ENCODE peak calls at places on chromosomes 6 and 20, in five cellular contexts. C is brain microvascular endothelial cell, G is tibial artery, U is esophagus squamous epithelium, X is dorsolateral prefrontal cortex. R is an unnamed sample.

GRCh38 chr6:138226701-138227315 is 8.5 kb upstream of the PBOV1 start:
- DNase-seq in G (no peak), C (no peak), U (no peak), X (no peak), R (no peak)

GRCh38 chr6:13273931-13274706 is 54.2 kb downstream of the TBC1D7 start:
- DNase-seq in G (peak), X (no peak), U (no peak), C (no peak), R (peak)

GRCh38 chr6:158816329-158816728 is 2.8 kb downstream of the EZR start:
- DNase-seq in G (no peak), C (no peak), U (no peak), X (no peak), R (no peak)

GRCh38 chr6:53103993-53104675 is 38.9 kb downstream of the FBXO9 start:
- DNase-seq in C (no peak), X (no peak), U (no peak), G (no peak), R (no peak)

GRCh38 chr20:20791664-20792568 is 79.5 kb upstream of the RALGAPA2 start:
- DNase-seq in G (no peak), X (no peak), C (no peak), U (no peak), R (no peak)

GRCh38 chr6:90294989-90295853 is 1.4 kb downstream of the BACH2 start:
- DNase-seq in G (peak), U (no peak), X (peak), C (peak), R (peak)

GRCh38 chr20:33976959-33977358 is 16.8 kb upstream of the RALY start:
- DNase-seq in G (no peak), C (no peak), X (no peak), U (no peak), R (no peak)

GRCh38 chr6:29764422-29765196 is 41.4 kb downstream of the HLA-F start:
- DNase-seq in X (no peak), G (no peak), U (no peak), C (no peak), R (no peak)

GRCh38 chr20:2382833-2383232 is 2.1 kb downstream of the TGM6 start:
- DNase-seq in C (no peak), G (no peak), X (no peak), U (no peak), R (no peak)

GRCh38 chr20:36167826-36168634 is 13.5 kb downstream of the EPB41L1 start:
- DNase-seq in C (no peak), G (no peak), U (no peak), X (no peak), R (no peak)

GRCh38 chr6:28816909-28817807 is 106.6 kb downstream of the TRIM27 start:
- DNase-seq in U (no peak), X (no peak), G (no peak), C (peak), R (no peak)

GRCh38 chr6:38552136-38552535 is 87.6 kb downstream of the BTBD9 start:
- DNase-seq in X (no peak), C (no peak), G (no peak), U (no peak), R (no peak)

GRCh38 chr6:8481727-8482126 is 46.4 kb upstream of the SLC35B3 start:
- DNase-seq in G (no peak), U (no peak), X (no peak), C (no peak), R (no peak)

GRCh38 chr6:150638286-150638685 is 38.6 kb downstream of the PLEKHG1 start:
- DNase-seq in U (no peak), C (no peak), G (no peak), X (no peak), R (no peak)

GRCh38 chr6:41674231-41675000 is 36.1 kb downstream of the MDFI start:
- DNase-seq in C (no peak), G (no peak), X (no peak), U (no peak), R (no peak)

GRCh38 chr6:24927985-24928735 is 7.6 kb downstream of the RIPOR2 start:
- DNase-seq in X (no peak), U (no peak), G (no peak), C (peak), R (no peak)

GRCh38 chr20:19814241-19814640 is 56.2 kb downstream of the RIN2 start:
- DNase-seq in X (no peak), G (no peak), C (no peak), U (no peak), R (no peak)

GRCh38 chr6:12459945-12460800 is 170.0 kb downstream of the EDN1 start:
- DNase-seq in U (no peak), G (no peak), X (no peak), C (no peak), R (no peak)

GRCh38 chr6:48641544-48641943 is 530.5 kb upstream of the PTCHD4 start:
- DNase-seq in X (no peak), U (no peak), C (peak), G (no peak), R (no peak)

GRCh38 chr6:36129889-36130671 is at the start of gene MAPK13:
- DNase-seq in X (no peak), C (no peak), G (peak), U (no peak), R (peak)

GRCh38 chr20:32204485-32205115 is 2.9 kb downstream of the PLAGL2 start:
- DNase-seq in X (no peak), G (no peak), C (no peak), U (no peak), R (no peak)
- H3K27ac ChIP-seq in X (peak), G (no peak), C (no peak), U (peak), R (peak)

GRCh38 chr6:4398806-4399205 is 263.4 kb upstream of the ECI2 start:
- DNase-seq in U (no peak), C (no peak), X (no peak), G (no peak), R (no peak)

GRCh38 chr6:4397307-4397706 is 261.9 kb upstream of the ECI2 start:
- DNase-seq in G (no peak), U (no peak), C (no peak), X (peak), R (no peak)

GRCh38 chr6:4394786-4395185 is 259.4 kb upstream of the ECI2 start:
- DNase-seq in U (no peak), C (no peak), X (no peak), G (no peak), R (no peak)

GRCh38 chr6:4395386-4395785 is 260.0 kb upstream of the ECI2 start:
- DNase-seq in X (no peak), U (no peak), C (no peak), G (no peak), R (no peak)

GRCh38 chr6:4396032-4396431 is 260.7 kb upstream of the ECI2 start:
- DNase-seq in C (no peak), X (no peak), G (no peak), U (no peak), R (no peak)
- TF ChIP-seq CTCF in C (peak), X (peak), G (no peak), U (no peak), R (no peak)

GRCh38 chr6:21005816-21006553 is 471.7 kb downstream of the CDKAL1 start:
- DNase-seq in X (no peak), G (no peak), C (peak), U (no peak), R (no peak)
- H3K27ac ChIP-seq in X (no peak), G (no peak), C (peak), U (no peak), R (no peak)

GRCh38 chr6:68978411-68978810 is 343.3 kb downstream of the ADGRB3 start:
- DNase-seq in C (no peak), U (no peak), X (no peak), G (no peak), R (no peak)

GRCh38 chr6:68975064-68975463 is 340.0 kb downstream of the ADGRB3 start:
- DNase-seq in X (peak), G (no peak), U (no peak), C (peak), R (no peak)

DNA sequence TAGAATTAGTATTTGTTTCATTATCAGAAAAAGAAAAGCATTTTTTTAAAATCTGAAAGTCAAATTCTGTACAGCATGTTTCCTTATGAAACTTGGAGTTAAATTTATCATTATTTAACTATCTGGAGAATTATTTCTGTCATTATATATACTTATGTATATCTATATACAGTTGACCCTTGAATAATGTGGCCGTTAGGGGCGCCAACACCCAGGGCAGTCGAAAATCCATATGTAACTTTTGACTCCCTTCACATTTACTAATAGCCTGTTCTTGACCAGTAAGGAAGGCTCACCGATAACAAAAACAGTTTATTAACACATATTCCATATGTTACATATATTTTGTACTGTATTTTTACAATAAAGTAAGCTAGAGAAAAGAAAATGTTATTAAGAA is 341.2 kb downstream of the ADGRB3 start:
- DNase-seq in G (no peak), X (no peak), U (no peak), C (no peak), R (no peak)
- TF ChIP-seq CTCF in G (no peak), X (no peak), U (no peak), C (peak), R (no peak)

GRCh38 chr6:139742671-139743070 is 368.2 kb upstream of the CITED2 start:
- DNase-seq in U (no peak), X (no peak), C (no peak), G (no peak), R (no peak)

GRCh38 chr6:139747154-139747553 is 372.7 kb upstream of the CITED2 start:
- DNase-seq in G (no peak), U (no peak), C (no peak), X (no peak), R (no peak)

GRCh38 chr6:139743629-139744028 is 369.2 kb upstream of the CITED2 start:
- DNase-seq in U (no peak), X (no peak), C (peak), G (no peak), R (no peak)

GRCh38 chr6:139744891-139745290 is 370.4 kb upstream of the CITED2 start:
- DNase-seq in G (no peak), U (no peak), X (no peak), C (no peak), R (no peak)

GRCh38 chr6:139744038-139744437 is 369.6 kb upstream of the CITED2 start:
- DNase-seq in U (no peak), G (no peak), X (no peak), C (no peak), R (no peak)
- H3K27ac ChIP-seq in U (no peak), G (no peak), X (no peak), C (peak), R (no peak)

DNA sequence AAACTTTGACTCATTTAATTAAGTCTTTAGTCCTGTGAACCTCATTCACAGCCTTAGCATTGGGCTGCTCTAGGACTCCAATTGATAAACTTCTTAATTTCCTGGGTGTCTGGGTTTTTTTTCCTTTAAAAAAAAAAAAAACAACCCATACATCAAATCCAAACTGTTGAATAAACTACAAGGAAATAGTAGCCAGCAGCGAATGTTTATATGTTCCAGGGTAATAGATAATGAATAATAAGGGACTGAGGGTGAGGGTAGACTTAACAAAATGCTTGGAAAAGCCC is 563.5 kb upstream of the AGPAT4 start:
- DNase-seq in U (no peak), X (no peak), G (no peak), C (no peak), R (no peak)
- TF ChIP-seq CTCF in U (no peak), X (no peak), G (no peak), C (no peak), R (no peak)

DNA sequence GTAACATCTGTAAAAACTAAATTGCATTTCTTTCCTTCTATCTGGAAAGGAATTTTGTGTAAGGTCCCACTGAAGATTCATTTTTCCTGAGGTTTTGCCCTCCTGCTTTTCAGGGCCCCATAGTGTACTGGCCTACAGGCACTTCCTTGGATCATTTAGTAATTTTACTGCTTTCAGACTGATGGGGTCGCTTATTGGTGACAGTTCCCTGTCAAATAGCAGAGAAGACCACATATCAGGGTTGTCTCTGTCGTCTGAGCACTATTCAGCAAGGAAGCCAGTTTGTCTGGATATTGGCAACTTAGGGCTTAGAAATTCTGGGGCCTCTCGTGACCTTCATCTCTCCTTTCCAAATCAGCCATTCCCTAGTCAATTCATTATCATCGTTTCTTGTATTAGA is 3.5 kb downstream of the GRM1 start:
- DNase-seq in U (no peak), G (no peak), X (no peak), C (no peak), R (no peak)
- H3K27ac ChIP-seq in U (no peak), G (no peak), X (no peak), C (no peak), R (no peak)

GRCh38 chr20:23419657-23419994 is 1.7 kb downstream of the NAPB start:
- DNase-seq in G (no peak), C (no peak), X (no peak), U (no peak), R (no peak)

GRCh38 chr20:23425129-23425528 is 3.8 kb upstream of the NAPB start:
- DNase-seq in C (no peak), X (no peak), G (no peak), U (no peak), R (no peak)

GRCh38 chr20:23417861-23418260 is 3.4 kb downstream of the NAPB start:
- DNase-seq in C (no peak), U (no peak), G (no peak), X (no peak), R (no peak)

GRCh38 chr20:23419995-23420901 is 1.0 kb downstream of the NAPB start:
- DNase-seq in U (no peak), G (no peak), X (no peak), C (peak), R (peak)

DNA sequence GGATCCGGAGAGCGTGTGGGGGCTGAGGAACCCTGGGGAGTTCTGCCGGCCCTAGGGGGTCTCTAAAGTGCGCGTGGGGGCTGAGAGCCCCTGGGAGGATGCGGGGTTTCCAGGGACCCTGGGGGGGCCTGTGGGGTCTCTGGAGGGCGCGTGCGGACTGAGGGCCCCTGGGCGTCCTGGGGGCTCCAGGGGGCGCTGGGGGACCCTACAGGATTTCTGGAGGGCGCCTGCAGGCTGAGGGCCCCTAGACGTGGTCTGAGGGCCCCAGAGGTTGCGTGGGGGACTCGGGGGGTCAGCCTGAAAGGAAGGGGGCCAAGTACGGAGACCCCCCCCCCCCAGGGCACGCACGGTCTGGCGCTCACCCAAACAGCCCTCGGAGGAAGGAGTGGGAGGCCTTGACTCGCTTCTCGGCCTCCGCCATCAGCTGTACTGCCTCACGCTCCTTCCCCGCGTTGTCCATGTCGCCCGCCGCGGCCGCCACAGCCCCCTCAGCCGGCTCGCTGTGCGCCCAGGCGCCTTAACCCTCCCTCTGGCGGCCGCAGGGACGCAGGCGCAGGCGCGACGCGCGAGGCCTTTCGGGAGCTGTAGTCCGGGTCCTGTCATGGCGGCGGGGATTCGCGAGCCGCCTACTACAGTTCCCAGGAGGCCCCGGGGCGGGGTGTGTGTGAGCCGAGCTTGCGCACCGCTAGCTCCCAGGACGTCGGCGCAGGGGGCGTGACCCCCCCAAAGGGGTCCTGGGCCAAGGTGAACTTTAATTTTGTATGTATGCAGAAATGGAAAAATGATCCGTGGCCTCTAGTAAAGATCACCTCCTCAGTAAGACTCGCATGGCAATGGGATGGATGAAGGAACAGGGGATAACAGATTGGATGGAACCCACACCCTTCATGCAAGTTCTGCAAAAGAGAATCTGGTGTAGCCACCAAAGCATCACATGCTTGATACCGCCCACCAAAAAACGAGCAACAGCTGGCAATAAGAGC is at the start of gene NAPB:
- DNase-seq in G (peak), C (peak), U (peak), X (peak), R (peak)
- TF ChIP-seq CTCF in G (peak), C (peak), U (peak), X (peak), R (peak)

DNA sequence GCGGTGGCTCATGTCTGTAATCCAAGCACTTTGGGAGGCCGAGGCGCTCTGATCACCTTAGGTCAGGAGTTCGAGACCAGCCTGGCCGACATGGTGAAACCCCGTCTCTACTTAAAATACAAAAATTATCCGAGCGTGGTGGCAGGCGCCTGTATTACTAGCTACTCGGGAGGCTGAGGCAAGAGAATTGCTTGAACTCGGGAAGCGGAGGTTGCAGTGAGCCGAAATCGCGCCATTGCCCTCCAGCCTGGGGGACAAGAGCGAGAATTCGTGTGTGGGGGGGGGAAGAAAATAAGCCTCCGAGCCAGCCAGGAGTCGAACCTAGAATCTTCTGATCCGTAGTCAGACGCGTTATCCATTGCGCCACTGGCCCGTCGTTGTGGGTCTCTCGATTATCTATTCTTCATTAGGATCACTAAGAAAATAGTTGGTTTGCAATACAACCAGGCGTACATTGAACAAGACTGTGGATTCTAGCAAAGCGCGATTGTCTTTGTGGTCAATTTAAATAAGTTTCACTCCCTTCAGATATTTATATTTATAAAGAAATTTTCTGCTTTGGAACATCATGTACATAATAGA is 33.9 kb upstream of the PRSS16 start:
- DNase-seq in X (no peak), C (peak), G (no peak), U (no peak), R (no peak)
- H3K27ac ChIP-seq in X (no peak), C (no peak), G (no peak), U (no peak), R (no peak)